ENCODE peak calls at places on chromosomes 16 and 17, in seven cellular contexts. One of them, this sample, is unnamed.
A peak's percentile ranks its signal among the peaks of the same experiment; 100 is the strongest.

GRCh38 chr17:79453481-79453880 is 157.4 kb downstream of the RBFOX3 start:
- DNase-seq in HuH-7: no peak
- DNase-seq in HT-29: no peak
- DNase-seq in heart right ventricle: no peak
- DNase-seq in stimulated activated CD4-positive, alpha-beta T cell treated with anti-CD3 and anti-CD28 coated beads, Interleukin-2, amount 100 ng/mL, for 24 hours: no peak
- DNase-seq in HS-27A: no peak
- DNase-seq in amygdala: no peak
- DNase-seq in this sample: no peak

GRCh38 chr16:85330694-85331188 is 218.5 kb upstream of the CIBAR2 start:
- DNase-seq in HuH-7: peak; percentile 98
- DNase-seq in HT-29: peak; percentile 72
- DNase-seq in heart right ventricle: no peak
- DNase-seq in stimulated activated CD4-positive, alpha-beta T cell treated with anti-CD3 and anti-CD28 coated beads, Interleukin-2, amount 100 ng/mL, for 24 hours: no peak
- DNase-seq in HS-27A: no peak
- DNase-seq in amygdala: no peak
- DNase-seq in this sample: peak; percentile 85

GRCh38 chr16:49094471-49094870 is 187.2 kb downstream of the CBLN1 start:
- DNase-seq in HuH-7: no peak
- DNase-seq in HT-29: no peak
- DNase-seq in heart right ventricle: no peak
- DNase-seq in stimulated activated CD4-positive, alpha-beta T cell treated with anti-CD3 and anti-CD28 coated beads, Interleukin-2, amount 100 ng/mL, for 24 hours: no peak
- DNase-seq in HS-27A: no peak
- DNase-seq in amygdala: no peak
- DNase-seq in this sample: no peak

GRCh38 chr17:13575922-13576419 is 25.8 kb downstream of the HS3ST3A1 start:
- DNase-seq in HuH-7: no peak
- DNase-seq in HT-29: no peak
- DNase-seq in heart right ventricle: no peak
- DNase-seq in stimulated activated CD4-positive, alpha-beta T cell treated with anti-CD3 and anti-CD28 coated beads, Interleukin-2, amount 100 ng/mL, for 24 hours: no peak
- DNase-seq in HS-27A: no peak
- DNase-seq in amygdala: no peak
- DNase-seq in this sample: no peak

GRCh38 chr16:14501331-14502255 is 128.5 kb downstream of the PARN start:
- DNase-seq in HuH-7: no peak
- DNase-seq in HT-29: peak; percentile 82
- DNase-seq in heart right ventricle: peak; percentile 84
- DNase-seq in stimulated activated CD4-positive, alpha-beta T cell treated with anti-CD3 and anti-CD28 coated beads, Interleukin-2, amount 100 ng/mL, for 24 hours: no peak
- DNase-seq in HS-27A: peak; percentile 85
- DNase-seq in amygdala: peak; percentile 38
- DNase-seq in this sample: peak; percentile 95

GRCh38 chr16:82456683-82457082 is 170.1 kb upstream of the CDH13 start:
- DNase-seq in HuH-7: peak; percentile 70
- DNase-seq in HT-29: peak; percentile 81
- DNase-seq in heart right ventricle: peak; percentile 26
- DNase-seq in stimulated activated CD4-positive, alpha-beta T cell treated with anti-CD3 and anti-CD28 coated beads, Interleukin-2, amount 100 ng/mL, for 24 hours: peak; percentile 54
- DNase-seq in HS-27A: peak; percentile 33
- DNase-seq in amygdala: no peak
- DNase-seq in this sample: peak; percentile 64

GRCh38 chr16:81610144-81610842 is 165.7 kb downstream of the CMIP start:
- DNase-seq in HuH-7: no peak
- DNase-seq in HT-29: no peak
- DNase-seq in heart right ventricle: peak; percentile 72
- DNase-seq in stimulated activated CD4-positive, alpha-beta T cell treated with anti-CD3 and anti-CD28 coated beads, Interleukin-2, amount 100 ng/mL, for 24 hours: no peak
- DNase-seq in HS-27A: no peak
- DNase-seq in amygdala: no peak
- DNase-seq in this sample: no peak

GRCh38 chr16:13005836-13006235 is 104.4 kb downstream of the SHISA9 start:
- DNase-seq in HuH-7: no peak
- DNase-seq in HT-29: no peak
- DNase-seq in heart right ventricle: no peak
- DNase-seq in stimulated activated CD4-positive, alpha-beta T cell treated with anti-CD3 and anti-CD28 coated beads, Interleukin-2, amount 100 ng/mL, for 24 hours: no peak
- DNase-seq in HS-27A: no peak
- DNase-seq in amygdala: no peak
- DNase-seq in this sample: no peak

GRCh38 chr17:78522031-78522809 is 55.0 kb downstream of the DNAH17 start:
- DNase-seq in HuH-7: no peak
- DNase-seq in HT-29: no peak
- DNase-seq in heart right ventricle: no peak
- DNase-seq in stimulated activated CD4-positive, alpha-beta T cell treated with anti-CD3 and anti-CD28 coated beads, Interleukin-2, amount 100 ng/mL, for 24 hours: no peak
- DNase-seq in HS-27A: no peak
- DNase-seq in amygdala: no peak
- DNase-seq in this sample: no peak

GRCh38 chr16:83458612-83459011 is 349.2 kb upstream of the HSBP1 start:
- DNase-seq in HuH-7: no peak
- DNase-seq in HT-29: no peak
- DNase-seq in heart right ventricle: no peak
- DNase-seq in stimulated activated CD4-positive, alpha-beta T cell treated with anti-CD3 and anti-CD28 coated beads, Interleukin-2, amount 100 ng/mL, for 24 hours: no peak
- DNase-seq in HS-27A: no peak
- DNase-seq in amygdala: no peak
- DNase-seq in this sample: no peak

GRCh38 chr17:21512307-21513011 is 136.3 kb downstream of the KCNJ12 start:
- DNase-seq in HuH-7: no peak
- DNase-seq in HT-29: no peak
- DNase-seq in heart right ventricle: no peak
- DNase-seq in stimulated activated CD4-positive, alpha-beta T cell treated with anti-CD3 and anti-CD28 coated beads, Interleukin-2, amount 100 ng/mL, for 24 hours: no peak
- DNase-seq in HS-27A: no peak
- DNase-seq in amygdala: no peak
- DNase-seq in this sample: peak; percentile 21

GRCh38 chr17:38852771-38853291 is 690 bp downstream of the RPL23 start:
- DNase-seq in HuH-7: no peak
- DNase-seq in HT-29: peak; percentile 60
- DNase-seq in heart right ventricle: no peak
- DNase-seq in stimulated activated CD4-positive, alpha-beta T cell treated with anti-CD3 and anti-CD28 coated beads, Interleukin-2, amount 100 ng/mL, for 24 hours: no peak
- DNase-seq in HS-27A: no peak
- DNase-seq in amygdala: no peak
- DNase-seq in this sample: no peak

GRCh38 chr16:67736858-67737257 is 17.7 kb upstream of the GFOD2 start:
- DNase-seq in HuH-7: no peak
- DNase-seq in HT-29: peak; percentile 39
- DNase-seq in heart right ventricle: no peak
- DNase-seq in stimulated activated CD4-positive, alpha-beta T cell treated with anti-CD3 and anti-CD28 coated beads, Interleukin-2, amount 100 ng/mL, for 24 hours: no peak
- DNase-seq in HS-27A: no peak
- DNase-seq in amygdala: no peak
- DNase-seq in this sample: no peak

This sample was measured in A549.